ENCODE peak calls at places on chromosomes 4 and X, in nine cellular contexts. W is CD4-positive, alpha-beta T cell; F is fibroblast of mammary gland; I is cerebellar nuclear complex; V is HT-29; N is adrenal gland; B is iris pigment epithelial cell; D is prostate gland; U is fibroblast of the conjunctiva. R is an unnamed sample.

GRCh38 chr4:54230479-54231418 is 1.7 kb downstream of the PDGFRA start:
- DNase-seq in W (no peak), F (peak), I (no peak), V (no peak), N (peak), B (peak), D (no peak), U (no peak), R (no peak)

GRCh38 chr4:123116412-123116811 is 194.0 kb upstream of the NUDT6 start:
- DNase-seq in W (no peak), F (no peak), I (no peak), V (peak), N (no peak), B (peak), D (no peak), U (no peak), R (no peak)

GRCh38 chr4:102454981-102455690 is 46.0 kb upstream of the NFKB1 start:
- DNase-seq in W (no peak), F (no peak), I (no peak), V (no peak), N (no peak), B (no peak), D (no peak), U (no peak), R (no peak)

GRCh38 chr4:845836-846251 is 19.9 kb upstream of the CPLX1 start:
- DNase-seq in W (no peak), F (peak), I (no peak), V (no peak), N (no peak), B (peak), D (no peak), U (peak), R (no peak)

GRCh38 chr4:37631551-37631950 is 54.6 kb downstream of the RELL1 start:
- DNase-seq in W (no peak), F (peak), I (no peak), V (no peak), N (no peak), B (peak), D (peak), U (peak), R (no peak)

GRCh38 chr4:169620846-169621228 is 459 bp downstream of the CLCN3 start:
- DNase-seq in W (no peak), F (peak), I (no peak), V (peak), N (peak), B (peak), D (no peak), U (no peak), R (peak)

GRCh38 chr4:156505341-156505955 is 466.2 kb downstream of the PDGFC start:
- DNase-seq in W (no peak), F (no peak), I (no peak), V (no peak), N (no peak), B (peak), D (no peak), U (no peak), R (no peak)

GRCh38 chr4:38169524-38169923 is 209.3 kb downstream of the PTTG2 start:
- DNase-seq in W (no peak), F (no peak), I (no peak), V (peak), N (no peak), B (no peak), D (no peak), U (no peak), R (no peak)

GRCh38 chrX:17442898-17443297 is 67.9 kb downstream of the NHS start:
- DNase-seq in W (no peak), F (peak), I (no peak), V (peak), N (no peak), B (no peak), D (no peak), U (no peak), R (no peak)

GRCh38 chrX:105610401-105610800 is 211.9 kb upstream of the NRK start:
- DNase-seq in W (no peak), F (peak), I (no peak), V (no peak), N (no peak), B (peak), D (no peak), U (no peak), R (peak)

GRCh38 chrX:15447985-15448639 is 45.0 kb downstream of the PIR start:
- DNase-seq in W (no peak), F (peak), I (no peak), V (no peak), N (no peak), B (peak), D (no peak), U (no peak), R (no peak)

GRCh38 chrX:97168646-97169045 is 284.9 kb downstream of the RPA4 start:
- DNase-seq in W (no peak), F (no peak), I (no peak), V (no peak), N (no peak), B (no peak), D (no peak), U (no peak), R (no peak)

GRCh38 chr4:40454816-40455215 is 119.7 kb downstream of the CHRNA9 start:
- DNase-seq in W (no peak), F (peak), I (no peak), V (no peak), N (no peak), B (peak), D (no peak), U (no peak), R (no peak)

GRCh38 chr4:16752150-16752549 is 146.3 kb downstream of the LDB2 start:
- DNase-seq in W (no peak), F (peak), I (no peak), V (peak), N (no peak), B (peak), D (no peak), U (no peak), R (peak)

GRCh38 chr4:41122775-41123174 is 91.6 kb downstream of the APBB2 start:
- DNase-seq in W (no peak), F (no peak), I (no peak), V (no peak), N (no peak), B (no peak), D (no peak), U (no peak), R (no peak)

GRCh38 chrX:2549874-2550273 is 49.1 kb upstream of the DHRSX start:
- DNase-seq in W (no peak), F (no peak), I (no peak), V (no peak), N (no peak), B (no peak), D (no peak), U (no peak), R (no peak)

GRCh38 chrX:13605611-13606010 is 36.2 kb downstream of the EGFL6 start:
- DNase-seq in W (no peak), F (no peak), I (no peak), V (no peak), N (no peak), B (no peak), D (no peak), U (no peak), R (no peak)

GRCh38 chrX:136204571-136204970 is 46.6 kb downstream of the MAP7D3 start:
- DNase-seq in W (no peak), F (peak), I (no peak), V (peak), N (no peak), B (peak), D (no peak), U (peak), R (peak)